ENCODE peak calls at places on chromosome 17, in seven cellular contexts. E, Z, J, P, H, F and C are unnamed samples. For H3K9me3, the result is how much of the 10 kb centered on the place peaks cover.

GRCh38 chr17:3475812-3476686 is at the start of gene ASPA:
- DNase-seq in H (no peak), F (no peak), E (no peak), J (no peak), Z (no peak), P (no peak), C (no peak)

GRCh38 chr17:45976755-45977505 is 22.1 kb upstream of the STH start:
- DNase-seq in Z (no peak), F (no peak), J (no peak), P (peak), E (no peak), H (no peak), C (no peak)

GRCh38 chr17:47851764-47852112 is 775 bp upstream of the SP6 start:
- DNase-seq in J (no peak), E (no peak), Z (peak), P (no peak), F (no peak), H (no peak), C (no peak)

GRCh38 chr17:20095366-20096080 is 86.4 kb downstream of the SPECC1 start:
- DNase-seq in H (peak), E (peak), F (no peak), P (peak), Z (peak), J (peak), C (peak)

GRCh38 chr17:17109896-17110295 is 67.6 kb downstream of the MPRIP start:
- DNase-seq in J (peak), H (no peak), E (no peak), P (no peak), F (no peak), Z (no peak), C (no peak)

GRCh38 chr17:81996232-81996756 is 18.9 kb downstream of the ASPSCR1 start:
- DNase-seq in J (no peak), E (no peak), Z (no peak), P (no peak), H (no peak), F (no peak), C (peak)

GRCh38 chr17:34009946-34010345 is 245.1 kb upstream of the CCL2 start:
- DNase-seq in E (no peak), H (no peak), Z (no peak), F (no peak), J (no peak), P (no peak), C (no peak)

GRCh38 chr17:65398036-65398787 is 163.2 kb downstream of the AXIN2 start:
- DNase-seq in E (no peak), J (no peak), Z (no peak), P (no peak), F (no peak), H (no peak), C (no peak)

GRCh38 chr17:2814499-2815341 is 18.5 kb downstream of the RAP1GAP2 start:
- DNase-seq in E (no peak), Z (peak), P (no peak), F (peak), H (no peak), J (no peak), C (no peak)

GRCh38 chr17:6700948-6701307 is 12.2 kb downstream of the SLC13A5 start:
- DNase-seq in F (no peak), Z (no peak), P (no peak), H (no peak), E (no peak), J (no peak), C (no peak)

GRCh38 chr17:1563786-1564613 is 1.4 kb upstream of the PITPNA start:
- DNase-seq in E (no peak), J (no peak), P (peak), H (no peak), F (no peak), Z (no peak), C (no peak)

GRCh38 chr17:77640916-77641605 is 317.4 kb upstream of the TNRC6C start:
- DNase-seq in J (no peak), F (no peak), E (no peak), Z (no peak), P (no peak), H (no peak), C (no peak)

GRCh38 chr17:19718041-19718612 is 1.7 kb upstream of the SLC47A2 start:
- DNase-seq in E (no peak), Z (no peak), H (no peak), P (no peak), F (peak), J (no peak), C (no peak)

GRCh38 chr17:51078009-51078592 is 42.6 kb downstream of the SPAG9 start:
- DNase-seq in P (no peak), E (no peak), F (no peak), H (no peak), J (no peak), Z (no peak), C (no peak)

GRCh38 chr17:73936908-73937627 is 266.4 kb upstream of the RPL38 start:
- DNase-seq in P (no peak), E (no peak), H (no peak), F (no peak), J (no peak), Z (no peak), C (no peak)

GRCh38 chr17:12388206-12388605 is 277.5 kb upstream of the MYOCD start:
- DNase-seq in H (no peak), J (no peak), Z (no peak), F (no peak), P (peak), E (no peak), C (no peak)

GRCh38 chr17:6701719-6702118 is 11.4 kb downstream of the SLC13A5 start:
- DNase-seq in Z (no peak), H (no peak), E (peak), P (peak), F (no peak), J (no peak), C (peak)

GRCh38 chr17:80034977-80035686 is 540 bp downstream of the TBC1D16 start:
- DNase-seq in H (no peak), E (peak), J (no peak), Z (no peak), F (peak), P (peak), C (no peak)

GRCh38 chr17:16639438-16639837 is 14.2 kb downstream of the ZNF624 start:
- DNase-seq in H (no peak), F (no peak), Z (no peak), J (no peak), E (no peak), P (no peak), C (no peak)

GRCh38 chr17:17759164-17759563 is 77.6 kb downstream of the SREBF1 start:
- DNase-seq in Z (no peak), E (no peak), P (no peak), J (no peak), F (no peak), H (no peak), C (no peak)

GRCh38 chr17:54967621-54968258 is 714 bp downstream of the COX11 start:
- DNase-seq in Z (no peak), H (no peak), F (no peak), E (peak), P (peak), J (no peak), C (peak)

GRCh38 chr17:45924332-45924820 is 30.0 kb downstream of the MAPT start:
- DNase-seq in F (no peak), J (no peak), E (no peak), P (no peak), H (no peak), Z (no peak), C (no peak)

GRCh38 chr17:8020776-8021564 is 17.9 kb upstream of the ALOX15B start:
- DNase-seq in P (no peak), J (no peak), F (no peak), Z (no peak), H (no peak), E (no peak), C (no peak)

GRCh38 chr17:4453821-4454591 is 20.3 kb downstream of the SPNS3 start:
- DNase-seq in J (no peak), E (no peak), F (no peak), H (no peak), P (peak), Z (no peak), C (no peak)

GRCh38 chr17:57294075-57294474 is 37.8 kb downstream of the MSI2 start:
- DNase-seq in H (no peak), E (no peak), Z (no peak), F (no peak), J (no peak), P (no peak), C (no peak)

GRCh38 chr17:16352303-16352837 is 899 bp downstream of the CENPV start:
- DNase-seq in Z (no peak), E (peak), F (peak), J (no peak), P (peak), H (no peak), C (peak)

GRCh38 chr17:2420131-2420530 is 19.3 kb upstream of the MNT start:
- DNase-seq in F (no peak), P (no peak), J (no peak), E (no peak), Z (no peak), H (no peak), C (no peak)

GRCh38 chr17:82416771-82417170 is 1.4 kb upstream of the HEXD start:
- DNase-seq in E (no peak), H (no peak), P (no peak), F (no peak), J (no peak), Z (no peak), C (no peak)

GRCh38 chr17:81885869-81886548 is 5.4 kb downstream of the ALYREF start:
- DNase-seq in J (no peak), Z (no peak), E (no peak), H (no peak), F (no peak), P (no peak), C (peak)

GRCh38 chr17:22460461-22461063 is 768.2 kb downstream of the KCNJ18 start:
- DNase-seq in F (no peak), H (no peak), P (no peak), Z (no peak), E (no peak), J (no peak), C (no peak)

GRCh38 chr17:22462461-22462860 is 770.1 kb downstream of the KCNJ18 start:
- DNase-seq in J (no peak), E (no peak), H (no peak), Z (no peak), F (no peak), P (no peak), C (no peak)

GRCh38 chr17:22461460-22462145 is 769.3 kb downstream of the KCNJ18 start:
- DNase-seq in P (no peak), J (no peak), Z (no peak), H (no peak), F (no peak), E (no peak), C (no peak)

GRCh38 chr17:22464041-22464440 is 771.7 kb downstream of the KCNJ18 start:
- DNase-seq in P (no peak), J (no peak), E (no peak), Z (no peak), F (no peak), H (no peak), C (no peak)

GRCh38 chr17:22463110-22463850 is 771.0 kb downstream of the KCNJ18 start:
- DNase-seq in Z (no peak), J (no peak), E (no peak), P (no peak), F (no peak), H (no peak), C (no peak)
- H3K9me3 ChIP-seq in Z (under half), J (under half), E (under half), P (under half), F (under half), H (under half), C (under half)

DNA sequence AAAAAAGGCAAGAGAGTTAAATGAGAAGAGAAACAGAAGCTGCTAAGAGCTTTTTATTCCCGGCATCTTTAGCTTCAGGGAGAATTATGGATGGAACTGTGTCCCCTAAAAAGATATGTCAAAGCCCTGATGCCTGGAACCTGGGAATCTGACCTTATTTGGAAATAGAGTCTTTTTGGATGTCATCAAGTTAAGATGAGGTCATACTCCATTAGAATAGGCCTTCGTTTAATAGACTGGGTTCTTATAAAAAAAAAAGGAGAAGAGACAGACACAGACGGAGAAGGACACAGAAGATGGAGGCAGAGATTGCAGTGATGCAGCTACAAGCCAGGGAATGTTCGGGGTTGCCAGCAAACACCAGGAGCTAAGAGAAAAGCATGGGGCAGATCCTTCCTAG is 24.6 kb downstream of the CACNG4 start:
- DNase-seq in P (no peak), E (no peak), J (no peak), Z (no peak), H (no peak), F (no peak), C (no peak)
- H3K9me3 ChIP-seq in P (under half), E (under half), J (under half), Z (under half), H (under half), F (under half), C (under half)

GRCh38 chr17:22265807-22266206 is 573.5 kb downstream of the KCNJ18 start:
- DNase-seq in E (no peak), J (no peak), Z (no peak), H (no peak), F (no peak), P (no peak), C (no peak)
- H3K9me3 ChIP-seq in E (under half), J (under half), Z (under half), H (under half), F (under half), P (under half), C (under half)

DNA sequence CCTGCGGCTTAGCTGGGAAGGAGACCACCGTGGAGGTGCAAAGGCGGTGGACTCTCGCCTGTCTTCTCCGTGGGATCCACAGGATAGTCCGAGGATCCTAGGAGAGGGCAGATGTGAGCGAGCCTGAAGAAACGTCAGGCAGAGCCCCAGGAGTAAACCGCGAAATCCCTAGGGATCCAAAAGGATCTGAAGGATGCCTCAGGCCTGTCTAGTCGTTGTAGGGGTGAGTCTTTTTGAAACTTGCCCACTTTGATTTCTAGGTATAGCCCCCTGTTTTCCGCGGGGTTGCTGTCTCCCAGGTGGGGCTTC is 576.5 kb downstream of the KCNJ18 start:
- DNase-seq in Z (no peak), J (no peak), E (no peak), H (no peak), F (no peak), P (no peak), C (no peak)
- H3K9me3 ChIP-seq in Z (under half), J (under half), E (under half), H (under half), F (under half), P (under half), C (under half)

GRCh38 chr17:31621566-31621965 is 230.1 kb downstream of the RAB11FIP4 start:
- DNase-seq in J (no peak), F (no peak), E (no peak), Z (no peak), P (no peak), H (no peak), C (no peak)

GRCh38 chr17:31627960-31628359 is 231.1 kb downstream of the COPRS start:
- DNase-seq in H (no peak), F (no peak), Z (no peak), E (no peak), J (no peak), P (no peak), C (no peak)

GRCh38 chr17:31629696-31630470 is 229.2 kb downstream of the COPRS start:
- DNase-seq in F (no peak), Z (no peak), H (no peak), E (no peak), J (no peak), P (no peak), C (no peak)

DNA sequence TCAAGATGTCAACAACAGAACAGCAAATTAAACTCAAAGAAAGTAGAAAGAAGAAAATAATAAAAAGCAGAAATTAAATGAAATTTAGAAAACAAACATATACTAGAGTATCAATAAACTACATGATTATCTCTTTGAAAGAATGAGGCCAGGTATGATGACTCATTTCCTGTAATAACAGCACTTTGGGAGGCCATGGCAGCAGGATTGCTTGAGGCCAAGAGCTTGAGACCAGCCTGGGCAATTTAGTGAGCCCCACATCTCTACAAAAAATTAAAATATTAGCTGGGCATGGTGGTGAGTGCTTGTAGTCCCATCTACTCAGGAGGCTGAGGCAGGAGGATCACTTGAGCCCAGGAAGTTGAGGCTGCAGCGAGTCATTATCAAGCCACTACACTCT is 232.5 kb downstream of the RAB11FIP4 start:
- DNase-seq in E (no peak), P (no peak), J (no peak), Z (no peak), H (no peak), F (no peak), C (no peak)
- H3K9me3 ChIP-seq in E (under half), P (under half), J (under half), Z (under half), H (under half), F (under half), C (under half)

GRCh38 chr17:22267019-22267418 is 574.7 kb downstream of the KCNJ18 start:
- DNase-seq in P (no peak), J (no peak), Z (no peak), H (no peak), F (no peak), E (no peak), C (no peak)

GRCh38 chr17:22270381-22270780 is 578.1 kb downstream of the KCNJ18 start:
- DNase-seq in F (no peak), H (no peak), J (no peak), Z (no peak), P (no peak), E (no peak), C (no peak)

GRCh38 chr17:22272363-22273146 is 580.2 kb downstream of the KCNJ18 start:
- DNase-seq in P (no peak), Z (no peak), F (no peak), J (no peak), E (no peak), H (no peak), C (no peak)

GRCh38 chr17:22266231-22266630 is 573.9 kb downstream of the KCNJ18 start:
- DNase-seq in J (no peak), Z (no peak), F (no peak), E (no peak), P (no peak), H (no peak), C (peak)

DNA sequence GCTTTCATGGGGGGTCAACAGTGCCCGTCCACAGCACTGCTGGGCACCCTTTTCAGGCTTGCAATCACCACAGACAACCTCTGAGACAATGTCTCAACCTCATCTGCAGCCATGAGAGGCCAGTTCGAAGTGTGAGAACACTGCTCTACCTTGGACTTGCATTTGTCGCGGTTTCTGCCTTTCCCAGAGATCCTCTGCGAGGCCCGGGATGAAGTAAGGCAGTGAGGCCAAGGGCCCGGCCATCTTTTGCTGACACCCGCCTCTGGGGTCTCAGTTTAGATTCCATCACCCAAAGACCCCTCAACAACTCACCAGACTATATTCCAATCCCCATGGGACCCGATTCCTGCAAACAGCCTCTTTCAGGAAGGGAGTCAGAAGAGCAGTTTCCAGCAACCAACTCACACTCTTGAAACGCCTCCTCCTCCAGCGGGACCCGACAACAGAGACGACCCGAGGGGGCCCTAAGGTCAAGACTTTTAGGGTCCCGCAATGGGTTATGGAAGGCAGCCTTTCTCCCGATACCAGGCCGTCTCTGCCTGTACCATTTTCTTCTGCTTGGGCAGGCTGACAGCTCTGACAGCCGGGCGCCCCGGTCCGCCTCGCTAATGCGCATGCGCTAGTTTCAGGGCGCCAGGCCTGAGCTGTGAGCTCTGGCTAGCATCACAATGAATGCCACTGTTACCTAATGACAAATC is 576.0 kb downstream of the KCNJ18 start:
- DNase-seq in Z (no peak), H (no peak), F (no peak), P (no peak), J (no peak), E (no peak), C (no peak)
- H3K9me3 ChIP-seq in Z (under half), H (under half), F (under half), P (under half), J (under half), E (under half), C (under half)